ENCODE peak calls at places on chromosomes 12 and 14, in nine cellular contexts. C, M, G, T, Q, I, S, V and R are unnamed samples.

GRCh38 chr12:34373926-34374325 is 351.6 kb downstream of the ALG10 start:
- DNase-seq in T (no peak), Q (no peak), M (no peak), G (no peak), S (no peak), C (no peak), V (no peak), I (no peak), R (no peak)

GRCh38 chr12:108717243-108717642 is 14.1 kb downstream of the CORO1C start:
- DNase-seq in C (no peak), I (no peak), V (no peak), T (no peak), M (no peak), S (no peak), Q (no peak), G (no peak), R (no peak)

GRCh38 chr14:60884134-60884533 is 96.7 kb downstream of the TRMT5 start:
- DNase-seq in C (no peak), V (no peak), S (no peak), M (no peak), G (no peak), Q (no peak), I (no peak), T (no peak), R (no peak)

GRCh38 chr14:69651653-69652052 is 40.3 kb downstream of the SUSD6 start:
- DNase-seq in Q (no peak), M (no peak), V (no peak), S (no peak), T (no peak), C (no peak), I (no peak), G (no peak), R (no peak)

GRCh38 chr14:93231129-93231979 is 24.3 kb downstream of the UBR7 start:
- DNase-seq in C (peak), M (no peak), T (no peak), I (peak), Q (no peak), G (no peak), V (peak), S (peak), R (no peak)

GRCh38 chr12:58915634-58916033 is 4.7 kb downstream of the LRIG3 start:
- DNase-seq in Q (peak), S (peak), T (no peak), I (peak), V (peak), C (peak), G (peak), M (peak), R (no peak)

GRCh38 chr12:19088576-19088975 is 41.0 kb upstream of the PLEKHA5 start:
- DNase-seq in V (no peak), T (no peak), C (no peak), G (no peak), I (no peak), M (no peak), Q (no peak), S (no peak), R (no peak)

GRCh38 chr14:101897326-101897725 is 67.0 kb upstream of the DYNC1H1 start:
- DNase-seq in C (no peak), S (no peak), G (no peak), M (no peak), Q (no peak), T (no peak), I (no peak), V (no peak), R (no peak)

GRCh38 chr14:32205984-32206383 is 2.9 kb upstream of the RNU6-8 start:
- DNase-seq in I (no peak), G (no peak), M (no peak), S (no peak), T (no peak), V (no peak), C (no peak), Q (no peak), R (no peak)

GRCh38 chr14:100160534-100160916 is 1.1 kb upstream of the DEGS2 start:
- DNase-seq in C (no peak), T (no peak), I (no peak), G (no peak), V (no peak), M (no peak), S (no peak), Q (no peak), R (no peak)
- TF ChIP-seq CTCF in C (no peak), T (no peak), I (no peak), G (no peak), V (no peak), M (no peak), S (no peak), Q (no peak), R (no peak)

GRCh38 chr12:110907583-110907982 is 12.8 kb downstream of the MYL2 start:
- DNase-seq in I (no peak), G (no peak), V (no peak), S (no peak), M (no peak), T (no peak), Q (no peak), C (no peak), R (no peak)

GRCh38 chr12:110906985-110907384 is 13.4 kb downstream of the MYL2 start:
- DNase-seq in V (peak), G (no peak), I (no peak), C (peak), Q (no peak), T (no peak), S (peak), M (no peak), R (no peak)

GRCh38 chr12:110906516-110906915 is 13.9 kb downstream of the MYL2 start:
- DNase-seq in G (no peak), T (no peak), M (no peak), I (no peak), C (no peak), V (no peak), S (no peak), Q (no peak), R (no peak)

GRCh38 chr12:110908377-110909136 is 11.8 kb downstream of the MYL2 start:
- DNase-seq in S (no peak), G (no peak), Q (no peak), I (peak), C (no peak), T (no peak), M (no peak), V (no peak), R (no peak)

GRCh38 chr12:110906088-110906487 is 14.3 kb downstream of the MYL2 start:
- DNase-seq in C (no peak), Q (no peak), M (no peak), G (no peak), I (no peak), V (no peak), T (no peak), S (no peak), R (no peak)
- TF ChIP-seq CTCF in C (no peak), Q (no peak), M (no peak), G (no peak), I (no peak), V (no peak), T (no peak), S (no peak), R (no peak)

GRCh38 chr14:30751646-30752416 is 122.5 kb upstream of the COCH start:
- DNase-seq in C (no peak), Q (no peak), V (no peak), T (no peak), G (no peak), M (no peak), I (no peak), S (no peak), R (no peak)
- TF ChIP-seq CTCF in C (no peak), Q (no peak), V (no peak), T (no peak), G (no peak), M (no peak), I (peak), S (no peak), R (no peak)

GRCh38 chr14:24437020-24437735 is 5.4 kb downstream of the SDR39U1 start:
- DNase-seq in I (no peak), S (no peak), Q (no peak), V (no peak), T (peak), G (no peak), M (peak), C (no peak), R (no peak)
- TF ChIP-seq CTCF in I (peak), S (no peak), Q (no peak), V (no peak), T (no peak), G (peak), M (no peak), C (no peak), R (no peak)

GRCh38 chr12:14775652-14776020 is 27.6 kb downstream of the WBP11 start:
- DNase-seq in V (no peak), Q (peak), G (no peak), S (peak), T (no peak), C (peak), I (no peak), M (no peak), R (no peak)

GRCh38 chr12:14774074-14774943 is 29.0 kb downstream of the WBP11 start:
- DNase-seq in I (peak), S (peak), Q (peak), G (peak), M (peak), C (peak), T (peak), V (peak), R (peak)

GRCh38 chr12:14777271-14777670 is 26.0 kb downstream of the WBP11 start:
- DNase-seq in Q (no peak), G (no peak), V (peak), S (no peak), M (no peak), T (no peak), C (no peak), I (no peak), R (no peak)

GRCh38 chr12:14774944-14775651 is 28.2 kb downstream of the WBP11 start:
- DNase-seq in I (peak), C (peak), S (peak), M (peak), Q (peak), T (peak), V (peak), G (peak), R (peak)

DNA sequence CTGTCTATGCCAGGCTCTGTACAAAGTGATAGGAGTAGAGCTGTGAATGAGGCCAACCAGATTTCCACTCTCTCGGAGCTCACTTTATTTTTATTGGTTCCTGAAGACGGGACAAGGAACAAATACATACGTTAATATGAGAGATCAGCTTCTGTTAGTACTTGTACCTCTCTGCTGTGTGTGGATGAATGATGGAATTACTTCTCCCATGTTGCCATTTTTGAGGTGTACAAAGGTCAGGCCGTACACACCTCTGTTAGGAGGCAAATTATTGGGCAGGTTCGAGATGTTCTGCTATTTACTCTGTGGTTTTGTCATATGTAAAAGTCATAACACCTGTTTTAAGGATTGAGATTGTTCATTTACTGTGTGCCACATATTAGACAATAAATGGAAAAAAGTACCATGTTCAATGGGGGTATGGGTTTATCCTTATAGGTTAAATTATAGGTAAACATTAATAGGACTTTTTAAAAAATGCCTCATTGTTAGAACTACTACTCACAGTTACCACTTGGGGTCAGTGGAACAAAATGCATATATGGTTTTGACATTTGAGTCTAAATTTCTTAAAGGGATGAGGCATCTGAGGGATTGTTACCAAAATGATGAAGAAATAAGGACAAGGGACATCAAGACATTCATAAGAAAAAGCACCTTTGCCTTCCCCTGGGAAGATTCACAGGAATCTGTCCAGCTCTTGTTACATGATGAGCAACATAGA is 26.9 kb downstream of the WBP11 start:
- DNase-seq in T (no peak), Q (no peak), V (peak), C (no peak), G (no peak), S (no peak), M (no peak), I (no peak), R (no peak)
- TF ChIP-seq CTCF in T (no peak), Q (no peak), V (peak), C (peak), G (no peak), S (no peak), M (no peak), I (peak), R (peak)